ENCODE peak calls at places on chromosomes 13 and 19, in nine cellular contexts. F is M059J, M is mammary epithelial cell, E is upper lobe of left lung, I is astrocyte, U is mesothelial cell of epicardium, S is choroid plexus epithelial cell, T is MCF 10A, O is mucosa of gallbladder. Q is an unnamed sample.

GRCh38 chr13:103431880-103432279 is 365.7 kb upstream of the SLC10A2 start:
- DNase-seq in F (no peak), M (no peak), E (no peak), I (no peak), U (no peak), S (no peak), T (no peak), O (no peak), Q (no peak)

GRCh38 chr13:78603240-78603947 is at the start of gene POU4F1:
- DNase-seq in F (peak; percentile 83), M (peak; percentile 47), E (peak; percentile 89), I (no peak), U (peak; percentile 64), S (no peak), T (no peak), O (no peak), Q (peak; percentile 78)

GRCh38 chr19:5395541-5395940 is 54.9 kb upstream of the PTPRS start:
- DNase-seq in F (peak; percentile 21), M (peak; percentile 17), E (no peak), I (no peak), U (no peak), S (no peak), T (no peak), O (no peak), Q (no peak)

GRCh38 chr13:100128838-100129237 is 39.9 kb downstream of the PCCA start:
- DNase-seq in F (no peak), M (no peak), E (no peak), I (no peak), U (no peak), S (no peak), T (no peak), O (no peak), Q (no peak)

GRCh38 chr19:16295071-16295470 is 29.6 kb upstream of the KLF2 start:
- DNase-seq in F (peak; percentile 35), M (no peak), E (no peak), I (peak; percentile 41), U (no peak), S (no peak), T (no peak), O (peak; percentile 38), Q (no peak)

GRCh38 chr13:73038064-73038463 is 20.7 kb upstream of the KLF5 start:
- DNase-seq in F (no peak), M (no peak), E (no peak), I (no peak), U (no peak), S (no peak), T (no peak), O (no peak), Q (no peak)

GRCh38 chr19:12789904-12790619 is 1.2 kb upstream of the JUNB start:
- DNase-seq in F (peak; percentile 96), M (peak; percentile 95), E (peak; percentile 98), I (peak; percentile 91), U (peak; percentile 98), S (peak; percentile 99), T (peak; percentile 98), O (peak; percentile 95), Q (peak; percentile 98)

GRCh38 chr19:33196446-33197193 is 2.5 kb downstream of the LRP3 start:
- DNase-seq in F (no peak), M (no peak), E (no peak), I (no peak), U (no peak), S (no peak), T (no peak), O (no peak), Q (no peak)

GRCh38 chr19:35248310-35249145 is at the start of gene LSR:
- DNase-seq in F (no peak), M (peak; percentile 96), E (peak; percentile 92), I (no peak), U (peak; percentile 83), S (no peak), T (peak; percentile 92), O (peak; percentile 88), Q (peak; percentile 96)

GRCh38 chr13:50531917-50532899 is 311.3 kb downstream of the DLEU7 start:
- DNase-seq in F (peak; percentile 46), M (no peak), E (no peak), I (no peak), U (no peak), S (peak; percentile 69), T (peak; percentile 42), O (no peak), Q (peak; percentile 48)

GRCh38 chr13:43307921-43308433 is 284.6 kb downstream of the DNAJC15 start:
- DNase-seq in F (peak; percentile 65), M (peak; percentile 34), E (no peak), I (peak; percentile 73), U (peak; percentile 86), S (peak; percentile 95), T (peak; percentile 93), O (peak; percentile 90), Q (peak; percentile 94)

GRCh38 chr19:46785054-46785979 is 3.1 kb downstream of the SLC1A5 start:
- DNase-seq in F (no peak), M (no peak), E (no peak), I (no peak), U (no peak), S (peak; percentile 9), T (peak; percentile 29), O (no peak), Q (peak; percentile 14)

GRCh38 chr19:2550431-2551171 is 74.7 kb downstream of the GADD45B start:
- DNase-seq in F (no peak), M (no peak), E (peak; percentile 80), I (no peak), U (peak; percentile 55), S (no peak), T (no peak), O (no peak), Q (no peak)

GRCh38 chr19:55549500-55550320 is 4.4 kb upstream of the SBK3 start:
- DNase-seq in F (peak; percentile 71), M (peak; percentile 65), E (peak; percentile 81), I (peak; percentile 93), U (no peak), S (peak; percentile 91), T (peak; percentile 61), O (no peak), Q (peak; percentile 74)

GRCh38 chr13:52405369-52405766 is 604 bp downstream of the THSD1 start:
- DNase-seq in F (no peak), M (peak; percentile 23), E (no peak), I (no peak), U (no peak), S (no peak), T (peak; percentile 35), O (no peak), Q (peak; percentile 35)

GRCh38 chr19:33902802-33903488 is 106.3 kb downstream of the KCTD15 start:
- DNase-seq in F (no peak), M (no peak), E (no peak), I (no peak), U (no peak), S (no peak), T (no peak), O (no peak), Q (peak; percentile 31)

GRCh38 chr19:46975918-46976782 is 43.5 kb upstream of the NPAS1 start:
- DNase-seq in F (peak; percentile 98), M (peak; percentile 56), E (peak; percentile 86), I (peak; percentile 99), U (peak; percentile 55), S (peak; percentile 95), T (peak; percentile 61), O (peak; percentile 95), Q (peak; percentile 70)

GRCh38 chr19:6423499-6424189 is 967 bp downstream of the KHSRP start:
- DNase-seq in F (peak; percentile 56), M (peak; percentile 43), E (no peak), I (peak; percentile 25), U (no peak), S (peak; percentile 66), T (peak; percentile 57), O (no peak), Q (peak; percentile 54)

GRCh38 chr13:114130708-114131580 is 1.5 kb downstream of the RASA3 start:
- DNase-seq in F (peak; percentile 94), M (peak; percentile 73), E (peak; percentile 84), I (peak; percentile 92), U (no peak), S (peak; percentile 86), T (peak; percentile 62), O (peak; percentile 33), Q (peak; percentile 78)

GRCh38 chr19:17331254-17331558 is 3.4 kb downstream of the ANO8 start:
- DNase-seq in F (no peak), M (no peak), E (no peak), I (no peak), U (no peak), S (no peak), T (no peak), O (no peak), Q (no peak)

GRCh38 chr19:5418676-5419075 is 36.5 kb upstream of the ZNRF4 start:
- DNase-seq in F (no peak), M (no peak), E (no peak), I (no peak), U (no peak), S (no peak), T (no peak), O (no peak), Q (no peak)

GRCh38 chr19:12938536-12939291 is at the start of gene CALR:
- DNase-seq in F (peak; percentile 44), M (peak; percentile 40), E (peak; percentile 96), I (no peak), U (no peak), S (peak; percentile 39), T (no peak), O (no peak), Q (peak; percentile 43)

GRCh38 chr13:33279414-33279813 is 6.1 kb downstream of the STARD13 start:
- DNase-seq in F (peak; percentile 53), M (no peak), E (no peak), I (no peak), U (no peak), S (no peak), T (peak; percentile 83), O (no peak), Q (no peak)

GRCh38 chr19:30328096-30328495 is 44.1 kb upstream of the ZNF536 start:
- DNase-seq in F (no peak), M (no peak), E (no peak), I (no peak), U (no peak), S (no peak), T (no peak), O (no peak), Q (no peak)

GRCh38 chr19:1164684-1165531 is 9.2 kb downstream of the SBNO2 start:
- DNase-seq in F (no peak), M (no peak), E (peak; percentile 82), I (no peak), U (no peak), S (no peak), T (no peak), O (no peak), Q (no peak)